ENCODE peak calls at places on chromosomes 16 and 17, in ten cellular contexts. E is CD4-positive, alpha-beta T cell; S is GM12892; H is adrenal gland; W is LHCN-M2; G is AG04450; C is neural crest cell; L is activated CD4-positive, CD25-positive, alpha-beta regulatory T cell; A is B cell; J is lower leg skin. X is an unnamed sample.

GRCh38 chr17:61400058-61400785 is 579 bp downstream of the TBX2 start:
- DNase-seq in L (no peak), A (peak; percentile 59), C (no peak), H (no peak), G (no peak), E (no peak), J (no peak), W (peak; percentile 54), S (no peak), X (no peak)

GRCh38 chr17:15388356-15389046 is 47.1 kb upstream of the TEKT3 start:
- DNase-seq in L (no peak), G (no peak), A (no peak), S (no peak), E (no peak), H (no peak), C (no peak), W (no peak), J (peak; percentile 83), X (no peak)

GRCh38 chr17:78922876-78923498 is 2.2 kb downstream of the TIMP2 start:
- DNase-seq in L (no peak), C (no peak), E (no peak), H (no peak), G (no peak), A (no peak), W (no peak), S (no peak), J (no peak), X (no peak)

GRCh38 chr16:50651835-50652438 is 29.2 kb downstream of the SNX20 start:
- DNase-seq in W (no peak), J (no peak), L (no peak), C (no peak), H (no peak), E (no peak), A (no peak), S (no peak), G (no peak), X (no peak)

GRCh38 chr17:28646039-28646754 is 1.2 kb upstream of the BLTP2 start:
- DNase-seq in C (no peak), G (no peak), A (peak; percentile 29), S (no peak), E (no peak), L (no peak), W (no peak), H (peak; percentile 88), J (no peak), X (no peak)

GRCh38 chr16:86604436-86605220 is 26.3 kb downstream of the FOXL1 start:
- DNase-seq in A (peak; percentile 68), S (no peak), E (peak; percentile 11), G (no peak), W (no peak), C (no peak), J (peak; percentile 78), L (no peak), H (no peak), X (no peak)

GRCh38 chr16:86534779-86535605 is 20.0 kb downstream of the MTHFSD start:
- DNase-seq in L (no peak), W (no peak), H (no peak), S (no peak), G (no peak), J (no peak), A (no peak), E (no peak), C (no peak), X (no peak)

GRCh38 chr16:86118467-86119307 is 219.7 kb downstream of the IRF8 start:
- DNase-seq in L (no peak), A (no peak), S (no peak), W (no peak), C (no peak), H (no peak), E (no peak), J (peak; percentile 81), G (no peak), X (no peak)

GRCh38 chr17:1010086-1010450 is 13.1 kb downstream of the TIMM22 start:
- DNase-seq in A (no peak), G (no peak), E (no peak), C (no peak), H (no peak), J (no peak), L (no peak), S (no peak), W (no peak), X (no peak)

GRCh38 chr16:48613061-48613957 is 3.3 kb upstream of the N4BP1 start:
- DNase-seq in S (no peak), E (peak; percentile 38), J (peak; percentile 61), H (no peak), G (peak; percentile 72), C (no peak), W (no peak), L (no peak), A (peak; percentile 36), X (no peak)

GRCh38 chr16:11964761-11965539 is at the start of gene TNFRSF17:
- DNase-seq in L (no peak), W (no peak), S (no peak), A (peak; percentile 39), C (no peak), J (no peak), G (no peak), E (no peak), H (no peak), X (no peak)

GRCh38 chr17:42642377-42642776 is 16.7 kb upstream of the TUBG2 start:
- DNase-seq in W (no peak), G (no peak), A (no peak), J (no peak), S (no peak), H (no peak), C (no peak), L (no peak), E (no peak), X (no peak)

GRCh38 chr17:80817861-80818260 is 173.8 kb upstream of the CHMP6 start:
- DNase-seq in G (no peak), J (peak; percentile 61), L (no peak), H (peak; percentile 7), E (no peak), S (no peak), C (no peak), A (no peak), W (peak; percentile 61), X (no peak)